ENCODE peak calls at places on chromosome 22, in five cellular contexts. U is spleen, R is caudate nucleus, K is left lung, F is epithelial cell of prostate. T is an unnamed sample.

GRCh38 chr22:19806213-19807160 is 45.9 kb downstream of the TBX1 start:
- DNase-seq in U (peak; percentile 70), R (no peak), K (peak; percentile 90), F (peak; percentile 66), T (no peak)

GRCh38 chr22:26362471-26362870 is 66.6 kb upstream of the ASPHD2 start:
- DNase-seq in U (no peak), R (no peak), K (no peak), F (no peak), T (no peak)

GRCh38 chr22:44968736-44969135 is 41.1 kb downstream of the PHF21B start:
- DNase-seq in U (no peak), R (no peak), K (no peak), F (no peak), T (peak; percentile 17)

GRCh38 chr22:41410311-41410751 is 28.6 kb downstream of the TEF start:
- DNase-seq in U (no peak), R (no peak), K (peak; percentile 79), F (no peak), T (peak; percentile 45)

GRCh38 chr22:28217277-28217676 is 298.2 kb upstream of the PITPNB start:
- DNase-seq in U (no peak), R (no peak), K (no peak), F (no peak), T (no peak)

GRCh38 chr22:19578180-19579004 is 54.2 kb upstream of the CLDN5 start:
- DNase-seq in U (no peak), R (no peak), K (no peak), F (no peak), T (no peak)

GRCh38 chr22:20803696-20804324 is 29.9 kb downstream of the SERPIND1 start:
- DNase-seq in U (peak; percentile 76), R (peak; percentile 19), K (no peak), F (no peak), T (no peak)

GRCh38 chr22:40950888-40951794 is at the start of gene RBX1:
- DNase-seq in U (peak; percentile 100), R (peak; percentile 98), K (peak; percentile 100), F (peak; percentile 93), T (peak; percentile 88)

GRCh38 chr22:45240137-45240809 is 421 bp downstream of the KIAA0930 start:
- DNase-seq in U (peak; percentile 92), R (no peak), K (peak; percentile 89), F (no peak), T (no peak)

GRCh38 chr22:29994941-29995340 is 85.3 kb upstream of the HORMAD2 start:
- DNase-seq in U (no peak), R (no peak), K (no peak), F (peak; percentile 33), T (no peak)

GRCh38 chr22:20741634-20742581 is 32.0 kb upstream of the SERPIND1 start:
- DNase-seq in U (no peak), R (no peak), K (peak; percentile 45), F (no peak), T (no peak)

GRCh38 chr22:19121631-19122142 is 525 bp downstream of the DGCR2 start:
- DNase-seq in U (peak; percentile 91), R (no peak), K (peak; percentile 92), F (no peak), T (no peak)

GRCh38 chr22:46030241-46030880 is 53.4 kb upstream of the WNT7B start:
- DNase-seq in U (peak; percentile 66), R (no peak), K (no peak), F (no peak), T (no peak)

GRCh38 chr22:33330534-33330933 is 272.4 kb upstream of the SYN3 start:
- DNase-seq in U (no peak), R (no peak), K (no peak), F (no peak), T (no peak)

GRCh38 chr22:19984201-19984753 is 32.3 kb downstream of the ARVCF start:
- DNase-seq in U (peak; percentile 69), R (no peak), K (peak; percentile 76), F (peak; percentile 77), T (no peak)

GRCh38 chr22:41274856-41275255 is 11.1 kb downstream of the RANGAP1 start:
- DNase-seq in U (no peak), R (peak; percentile 45), K (peak; percentile 7), F (no peak), T (peak; percentile 44)

GRCh38 chr22:36344106-36344827 is 43.5 kb downstream of the MYH9 start:
- DNase-seq in U (no peak), R (peak; percentile 75), K (no peak), F (no peak), T (peak; percentile 53)
- H3K27ac ChIP-seq in U (peak overlapping the region; percentile 100), R (peak overlapping the region; percentile 83), K (no peak overlapping the region), F (peak overlapping the region; percentile 99), T (peak overlapping the region; percentile 86)

GRCh38 chr22:18120941-18121340 is 10.3 kb downstream of the TUBA8 start:
- DNase-seq in U (no peak), R (no peak), K (no peak), F (no peak), T (no peak)

GRCh38 chr22:18122254-18122554 is 11.6 kb downstream of the TUBA8 start:
- DNase-seq in U (no peak), R (no peak), K (no peak), F (no peak), T (no peak)

GRCh38 chr22:18118345-18118915 is 7.8 kb downstream of the TUBA8 start:
- DNase-seq in U (no peak), R (peak; percentile 59), K (no peak), F (no peak), T (no peak)

GRCh38 chr22:18121436-18122253 is 11.0 kb downstream of the TUBA8 start:
- DNase-seq in U (no peak), R (peak; percentile 49), K (no peak), F (no peak), T (no peak)

GRCh38 chr22:18119409-18120110 is 9.0 kb downstream of the TUBA8 start:
- DNase-seq in U (no peak), R (no peak), K (no peak), F (no peak), T (no peak)
- H3K27ac ChIP-seq in U (no peak overlapping the region), R (peak overlapping the region; percentile 68), K (no peak overlapping the region), F (no peak overlapping the region), T (no peak overlapping the region)

GRCh38 chr22:50199251-50199721 is 1.5 kb upstream of the SELENOO start:
- DNase-seq in U (no peak), R (peak; percentile 49), K (no peak), F (no peak), T (no peak)
- H3K27ac ChIP-seq in U (no peak overlapping the region), R (peak overlapping the region; percentile 14), K (no peak overlapping the region), F (no peak overlapping the region), T (no peak overlapping the region)

DNA sequence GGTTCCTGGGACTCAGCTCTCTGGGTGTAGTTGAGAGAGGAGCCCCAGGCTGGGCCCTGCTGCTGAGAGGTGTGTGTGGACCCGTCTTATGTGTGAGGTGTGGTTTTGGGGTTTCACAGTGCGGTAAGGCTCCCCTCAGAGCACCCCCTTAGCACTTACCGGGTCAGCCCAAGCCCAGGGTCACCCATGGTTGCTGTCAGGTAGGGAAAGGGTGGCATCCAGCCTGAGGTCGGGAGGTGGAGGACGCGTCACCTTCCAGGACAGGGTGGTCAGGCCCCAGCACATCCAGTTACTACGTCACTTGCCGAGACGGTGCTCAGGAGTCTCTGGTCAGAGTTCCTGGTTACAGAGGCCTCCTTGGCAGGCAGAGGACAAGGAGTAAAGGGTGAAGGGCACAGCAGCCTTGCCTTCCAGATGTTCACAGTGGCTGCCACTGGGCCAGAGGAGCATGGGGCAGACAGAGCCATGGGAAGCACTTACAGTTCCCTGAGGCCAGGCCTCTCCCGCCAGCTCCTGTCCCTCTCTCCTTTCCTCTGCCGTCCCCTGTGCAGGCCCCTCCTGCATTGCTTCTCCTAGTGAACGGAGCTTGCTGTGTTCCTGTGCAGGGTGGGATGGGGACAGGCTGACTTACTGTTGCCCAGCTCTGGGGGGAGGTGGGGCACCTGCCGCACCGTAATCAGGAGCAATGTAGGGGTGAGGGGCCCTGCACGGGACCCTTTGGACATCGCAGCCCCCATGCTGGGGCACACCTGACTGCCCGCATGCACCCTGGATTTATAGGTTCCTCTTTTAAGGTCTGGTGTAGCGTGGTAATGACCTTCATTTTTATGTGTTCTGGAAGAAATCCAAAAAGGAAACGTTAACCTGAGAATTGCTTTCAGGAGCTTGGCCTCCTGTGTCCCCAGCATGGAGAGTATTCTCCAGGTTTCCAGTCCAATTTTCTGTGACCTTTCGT is 285.9 kb downstream of the TBC1D22A start:
- DNase-seq in U (peak; percentile 66), R (no peak), K (peak; percentile 60), F (no peak), T (no peak)
- H3K27ac ChIP-seq in U (no peak overlapping the region), R (no peak overlapping the region), K (no peak overlapping the region), F (no peak overlapping the region), T (no peak overlapping the region)

DNA sequence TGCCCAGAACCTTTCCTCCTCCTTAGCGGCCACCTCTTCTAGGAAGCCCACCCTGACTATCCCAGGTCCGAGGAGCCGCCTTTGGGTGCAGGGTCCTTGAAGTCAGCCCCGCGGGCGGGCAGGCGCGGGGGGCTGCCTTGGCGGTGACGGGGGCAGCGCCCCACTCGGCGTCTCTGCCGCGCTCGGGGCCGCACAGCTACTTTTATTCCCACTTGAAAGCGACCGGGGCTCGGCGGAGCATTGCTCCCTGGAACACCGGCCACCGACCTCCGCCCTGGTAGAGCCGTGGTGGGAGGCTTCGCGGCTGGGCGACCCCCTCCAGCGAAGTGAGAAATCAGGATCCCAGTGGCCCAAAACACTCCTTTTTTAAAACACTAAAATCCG is 823 bp upstream of the MAPK11 start:
- DNase-seq in U (no peak), R (no peak), K (no peak), F (no peak), T (no peak)
- H3K27ac ChIP-seq in U (peak overlapping the region; percentile 69), R (peak overlapping the region; percentile 80), K (no peak overlapping the region), F (no peak overlapping the region), T (no peak overlapping the region)

DNA sequence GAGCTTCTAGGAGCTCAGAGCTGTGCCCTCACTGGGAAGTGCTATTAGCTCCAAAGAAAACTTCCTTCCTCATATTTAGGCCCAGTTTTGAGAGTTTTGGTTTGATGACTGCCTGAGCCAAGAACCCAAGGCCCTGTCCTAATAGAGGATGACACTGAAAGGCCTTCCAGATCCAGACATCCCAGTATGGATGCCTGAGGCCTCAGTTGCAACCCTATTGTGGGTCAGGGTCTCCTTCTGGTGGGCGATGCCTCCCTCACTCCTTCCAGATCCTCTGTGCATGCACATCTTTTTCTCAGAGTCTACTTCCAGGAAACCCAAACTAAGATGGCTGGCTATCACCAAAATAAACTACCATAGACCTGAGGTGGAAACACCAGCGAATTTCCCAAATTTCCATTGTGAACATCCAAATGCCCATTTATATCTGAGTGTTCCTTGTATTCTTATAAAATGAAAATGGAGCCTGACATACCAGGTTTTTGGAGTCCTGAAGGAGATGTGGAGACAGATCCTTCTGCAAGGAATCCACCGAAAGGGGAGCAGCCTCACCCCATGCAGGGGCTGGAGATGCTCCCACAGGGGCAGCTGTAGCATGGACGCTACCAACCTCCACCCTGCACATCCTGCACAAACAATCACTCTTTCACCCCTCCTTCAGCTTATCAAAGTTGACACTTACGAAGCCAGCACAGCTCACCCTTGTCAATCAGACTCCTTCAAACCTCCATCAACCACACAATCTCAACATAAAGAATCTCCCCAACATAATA is 61.1 kb downstream of the GGTLC2 start:
- DNase-seq in U (no peak), R (no peak), K (no peak), F (no peak), T (no peak)
- H3K27ac ChIP-seq in U (no peak overlapping the region), R (no peak overlapping the region), K (no peak overlapping the region), F (no peak overlapping the region), T (no peak overlapping the region)

DNA sequence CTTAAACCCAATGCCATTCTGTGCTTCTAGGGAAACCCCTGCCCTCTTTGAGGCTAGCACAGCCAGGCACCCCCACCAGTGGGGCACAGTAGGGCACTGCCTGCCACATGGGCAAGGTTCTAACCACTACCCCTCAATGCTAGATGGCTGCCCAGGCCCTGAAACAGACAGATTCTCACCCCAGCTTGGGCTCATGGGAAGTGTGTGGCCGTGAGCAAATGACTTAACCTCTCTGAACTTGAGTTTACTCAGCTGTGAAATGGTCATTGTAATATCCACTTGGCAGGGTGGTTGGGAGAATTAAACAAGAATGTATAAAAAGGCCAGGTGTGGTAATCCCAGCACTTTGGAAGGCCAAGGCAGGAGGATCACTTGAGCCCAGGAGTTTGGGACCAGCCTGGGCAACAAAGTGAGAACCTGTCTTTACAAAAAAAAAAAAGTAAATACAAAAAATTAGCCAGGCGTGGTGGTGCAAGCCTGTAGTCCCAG is 22.4 kb downstream of the C22orf23 start:
- DNase-seq in U (no peak), R (no peak), K (no peak), F (no peak), T (no peak)
- H3K27ac ChIP-seq in U (no peak overlapping the region), R (no peak overlapping the region), K (no peak overlapping the region), F (peak overlapping the region; percentile 11), T (peak overlapping the region; percentile 85)